ENCODE peak calls at places on chromosome 19, in ten cellular contexts. L is astrocyte of the cerebellum; B is psoas muscle; T is tibial artery; S is GM18507; F is activated CD4-positive, alpha-beta memory T cell treated with anti-CD3 and anti-CD28 coated beads, Interleukin-2, amount 10 ng/mL, durations not matched to agents 7 days and 5 days; O is stimulated activated CD8-positive, alpha-beta memory T cell treated with anti-CD3 and anti-CD28 coated beads, Interleukin-4, amount 100 ng/mL, for 1 hour; C is ELF-1; U is neural crest cell; G is EH. E is an unnamed sample.

GRCh38 chr19:47471733-47472457 is at the start of gene SLC8A2:
- DNase-seq in O (no peak), C (peak), U (peak), G (peak), S (no peak), L (peak), B (peak), F (peak), T (peak), E (peak)

GRCh38 chr19:2650515-2650914 is 52.0 kb downstream of the GNG7 start:
- DNase-seq in O (no peak), C (no peak), T (no peak), B (no peak), S (no peak), F (no peak), L (no peak), G (no peak), U (no peak), E (no peak)

GRCh38 chr19:10083911-10084310 is 2.2 kb upstream of the SHFL start:
- DNase-seq in L (no peak), F (no peak), S (no peak), O (no peak), B (peak), G (no peak), T (no peak), C (no peak), U (no peak), E (no peak)

GRCh38 chr19:58577581-58578429 is 4.7 kb upstream of the MZF1 start:
- DNase-seq in S (no peak), T (no peak), O (no peak), C (no peak), L (no peak), B (no peak), U (no peak), F (peak), G (no peak), E (no peak)

GRCh38 chr19:12933287-12934072 is at the start of gene FARSA:
- DNase-seq in B (peak), U (peak), T (peak), F (peak), O (peak), L (peak), G (peak), S (peak), C (peak), E (peak)

GRCh38 chr19:19381007-19381926 is 24.2 kb upstream of the GATAD2A start:
- DNase-seq in O (no peak), L (no peak), B (no peak), F (no peak), C (no peak), S (no peak), T (no peak), G (no peak), U (no peak), E (no peak)

GRCh38 chr19:35899547-35900214 is 659 bp downstream of the NFKBID start:
- DNase-seq in F (peak), L (peak), B (peak), S (peak), O (no peak), C (peak), U (peak), T (peak), G (peak), E (peak)

GRCh38 chr19:10566658-10567410 is 1.0 kb upstream of the KRI1 start:
- DNase-seq in S (no peak), C (no peak), G (no peak), L (no peak), O (no peak), F (peak), U (no peak), B (peak), T (no peak), E (no peak)

GRCh38 chr19:16627194-16627927 is 643 bp downstream of the MED26 start:
- DNase-seq in S (no peak), B (peak), L (no peak), C (peak), T (no peak), G (peak), O (no peak), U (peak), F (peak), E (peak)

GRCh38 chr19:38665950-38666661 is 18.7 kb downstream of the ACTN4 start:
- DNase-seq in O (no peak), T (peak), L (no peak), C (peak), S (no peak), B (peak), U (no peak), G (peak), F (no peak), E (peak)

GRCh38 chr19:51688665-51689571 is 4.2 kb upstream of the SPACA6 start:
- DNase-seq in G (peak), O (no peak), S (no peak), U (peak), B (peak), L (peak), T (peak), C (peak), F (no peak), E (peak)

GRCh38 chr19:6239401-6239844 is 40.4 kb downstream of the MLLT1 start:
- DNase-seq in C (no peak), S (no peak), B (peak), T (no peak), O (no peak), G (no peak), F (no peak), U (no peak), L (no peak), E (no peak)

GRCh38 chr19:4094761-4095487 is 28.2 kb upstream of the ZBTB7A start:
- DNase-seq in C (no peak), G (no peak), L (no peak), T (no peak), U (no peak), S (no peak), O (no peak), F (no peak), B (no peak), E (no peak)

GRCh38 chr19:14089662-14090508 is 666 bp downstream of the SAMD1 start:
- DNase-seq in G (peak), U (peak), C (peak), S (no peak), L (no peak), O (no peak), B (peak), F (peak), T (peak), E (peak)